ENCODE peak calls at places on chromosomes 2 and 18, in four cellular contexts. B is substantia nigra; L is NCI-H1417; M is activated CD4-positive, CD25-positive, alpha-beta regulatory T cell treated with anti-CD3 and anti-CD28 coated beads, Interleukin-2, amount 50 U/mL, for 72 hours. P is an unnamed sample.

GRCh38 chr2:168773719-168774521 is 28.5 kb upstream of the NOSTRIN start:
- DNase-seq in B (peak), L (peak), M (peak), P (no peak)

GRCh38 chr18:11883153-11883552 is 25.0 kb downstream of the MPPE1 start:
- DNase-seq in B (no peak), M (no peak), L (no peak), P (no peak)

GRCh38 chr2:196252408-196253114 is 81.2 kb upstream of the STK17B start:
- DNase-seq in B (no peak), M (no peak), L (no peak), P (no peak)

GRCh38 chr2:201971516-201972228 is 62.0 kb upstream of the FZD7 start:
- DNase-seq in L (no peak), M (no peak), B (no peak), P (no peak)

GRCh38 chr2:64442801-64443429 is 11.0 kb upstream of the LGALSL start:
- DNase-seq in L (no peak), B (no peak), M (no peak), P (no peak)

GRCh38 chr2:227493524-227493923 is 21.6 kb downstream of the AGFG1 start:
- DNase-seq in L (no peak), M (no peak), B (no peak), P (no peak)

GRCh38 chr2:197285361-197285760 is 25.2 kb downstream of the ANKRD44 start:
- DNase-seq in L (no peak), B (no peak), M (no peak), P (no peak)

GRCh38 chr2:148021059-148021985 is at the start of gene MBD5:
- DNase-seq in B (peak), M (peak), L (peak), P (peak)

GRCh38 chr2:127829845-127830246 is 18.9 kb upstream of the WDR33 start:
- DNase-seq in B (no peak), M (peak), L (peak), P (no peak)

GRCh38 chr2:111702119-111702808 is 181.7 kb downstream of the ANAPC1 start:
- DNase-seq in L (peak), M (peak), B (no peak), P (no peak)

GRCh38 chr2:99150691-99151090 is 4.1 kb downstream of the TSGA10 start:
- DNase-seq in M (no peak), B (no peak), L (no peak), P (no peak)

GRCh38 chr2:235903803-235904637 is 264.2 kb downstream of the GBX2 start:
- DNase-seq in B (no peak), L (peak), M (no peak), P (no peak)

GRCh38 chr2:227888289-227888688 is 16.9 kb downstream of the DAW1 start:
- DNase-seq in M (no peak), L (no peak), B (no peak), P (no peak)

GRCh38 chr2:1743396-1744150 is 742 bp downstream of the PXDN start:
- DNase-seq in B (no peak), M (no peak), L (no peak), P (no peak)

GRCh38 chr2:191866675-191867506 is 20.0 kb upstream of the CAVIN2 start:
- DNase-seq in L (no peak), B (no peak), M (no peak), P (no peak)

GRCh38 chr2:152613235-152613634 is 104.0 kb downstream of the PRPF40A start:
- DNase-seq in L (no peak), B (no peak), M (no peak), P (no peak)

GRCh38 chr18:48781041-48781989 is 169.4 kb downstream of the SMAD7 start:
- DNase-seq in M (no peak), B (peak), L (no peak), P (peak)

GRCh38 chr2:11406492-11407381 is 59.2 kb downstream of the E2F6 start:
- DNase-seq in B (no peak), M (no peak), L (no peak), P (no peak)